ENCODE peak calls at places on chromosomes 5 and 9, in ten cellular contexts. E is KBM-7; V is activated T-cell treated with anti-CD3 and anti-CD28 coated beads for 1 hour; R is dermis blood vessel endothelial cell; S is M059J; N is mesendoderm; Z is glomerular endothelial cell; C is fibroblast of gingiva; U is effector memory CD8-positive, alpha-beta T cell; A is left kidney. P is an unnamed sample.

GRCh38 chr5:149014634-149015033 is 48.2 kb downstream of the SH3TC2 start:
- DNase-seq in C (no peak), A (peak), R (no peak), V (no peak), U (no peak), Z (no peak), S (peak), E (no peak), N (no peak), P (no peak)

GRCh38 chr5:33209252-33209651 is 231.5 kb upstream of the TARS1 start:
- DNase-seq in V (no peak), S (no peak), E (no peak), R (no peak), U (no peak), Z (no peak), A (no peak), C (no peak), N (no peak), P (no peak)

GRCh38 chr9:93267681-93268505 is 84.0 kb downstream of the WNK2 start:
- DNase-seq in N (no peak), R (no peak), Z (no peak), S (no peak), V (no peak), A (no peak), U (no peak), C (no peak), E (no peak), P (no peak)

GRCh38 chr5:33891731-33892418 is at the start of gene ADAMTS12:
- DNase-seq in N (peak), A (peak), C (peak), S (peak), R (no peak), Z (no peak), E (peak), U (no peak), V (no peak), P (no peak)

GRCh38 chr5:395921-396714 is 46.9 kb upstream of the EXOC3 start:
- DNase-seq in N (no peak), C (no peak), Z (no peak), S (no peak), A (no peak), U (no peak), E (no peak), V (no peak), R (no peak), P (no peak)

GRCh38 chr5:128782446-128782845 is 182.8 kb upstream of the SLC27A6 start:
- DNase-seq in E (no peak), U (no peak), C (peak), S (peak), R (peak), V (no peak), A (no peak), N (no peak), Z (peak), P (no peak)

GRCh38 chr5:157029457-157029856 is 29.5 kb downstream of the HAVCR1 start:
- DNase-seq in C (no peak), R (no peak), V (no peak), E (no peak), U (no peak), A (no peak), Z (no peak), S (no peak), N (no peak), P (no peak)

GRCh38 chr5:92944337-92944736 is 636.7 kb downstream of the NR2F1-AS1 start:
- DNase-seq in V (no peak), R (no peak), A (no peak), N (no peak), Z (no peak), S (no peak), E (no peak), C (no peak), U (no peak), P (no peak)

GRCh38 chr5:132979367-132979935 is 16.0 kb upstream of the AFF4 start:
- DNase-seq in E (peak), R (no peak), Z (no peak), U (no peak), C (peak), N (no peak), S (peak), V (no peak), A (no peak), P (no peak)

GRCh38 chr5:90809695-90810094 is 251.1 kb downstream of the ADGRV1 start:
- DNase-seq in N (no peak), Z (no peak), S (no peak), U (no peak), E (no peak), R (peak), C (no peak), A (no peak), V (no peak), P (no peak)

GRCh38 chr5:78509884-78510769 is 138.4 kb downstream of the LHFPL2 start:
- DNase-seq in Z (no peak), V (peak), C (no peak), S (no peak), U (peak), E (peak), A (peak), N (peak), R (peak), P (peak)

GRCh38 chr9:31639444-31639843 is 745.0 kb upstream of the ACO1 start:
- DNase-seq in N (peak), E (no peak), A (no peak), Z (no peak), V (no peak), C (no peak), R (no peak), U (no peak), S (no peak), P (no peak)

GRCh38 chr5:149426931-149427330 is 47.8 kb upstream of the IL17B start:
- DNase-seq in V (no peak), U (no peak), S (peak), C (no peak), A (no peak), E (no peak), R (no peak), N (no peak), Z (no peak), P (no peak)

GRCh38 chr5:80516826-80517225 is 28.9 kb downstream of the FAM151B start:
- DNase-seq in S (peak), U (no peak), Z (peak), C (peak), N (no peak), A (no peak), V (no peak), R (peak), E (no peak), P (no peak)

GRCh38 chr9:128689820-128690683 is 1.0 kb downstream of the SET start:
- DNase-seq in N (peak), E (peak), S (peak), Z (no peak), V (peak), C (peak), A (peak), U (peak), R (peak), P (peak)

GRCh38 chr9:12784461-12785250 is 9.8 kb downstream of the LURAP1L start:
- DNase-seq in Z (no peak), V (no peak), R (peak), S (peak), N (peak), U (no peak), A (no peak), C (peak), E (no peak), P (no peak)

GRCh38 chr5:149915392-149916260 is 29.0 kb downstream of the PDE6A start:
- DNase-seq in V (no peak), A (no peak), R (no peak), N (peak), Z (no peak), E (no peak), U (no peak), C (no peak), S (peak), P (no peak)

GRCh38 chr9:134959126-134959970 is 41.6 kb upstream of the FCN1 start:
- DNase-seq in R (no peak), S (no peak), V (no peak), Z (no peak), A (no peak), E (no peak), U (no peak), C (no peak), N (no peak), P (no peak)

GRCh38 chr9:133767625-133768024 is 29.5 kb upstream of the SARDH start:
- DNase-seq in U (no peak), R (no peak), V (no peak), E (no peak), A (no peak), Z (no peak), S (no peak), N (no peak), C (no peak), P (no peak)

GRCh38 chr5:128353416-128354107 is 184.5 kb downstream of the FBN2 start:
- DNase-seq in C (no peak), R (no peak), U (no peak), N (no peak), A (peak), V (no peak), S (no peak), Z (no peak), E (no peak), P (no peak)

GRCh38 chr9:119268985-119269384 is 100.2 kb downstream of the BRINP1 start:
- DNase-seq in V (no peak), C (no peak), A (no peak), Z (no peak), E (no peak), N (no peak), U (no peak), R (no peak), S (no peak), P (no peak)

P was measured in Kasumi-1.